ENCODE peak calls at places on chromosomes 16 and 17, in four cellular contexts. B is NCI-H1417; W is effector memory CD4-positive, alpha-beta T cell; H is stimulated activated CD4-positive, alpha-beta T cell treated with anti-CD3 and anti-CD28 coated beads, Interleukin-15, amount 100 ng/mL, for 1 hour. A is an unnamed sample.

GRCh38 chr17:40551874-40552768 is 13.2 kb downstream of the CCR7 start:
- DNase-seq in B (no peak), W (no peak), H (no peak), A (no peak)

GRCh38 chr16:11165894-11166665 is 89.9 kb downstream of the SOCS1 start:
- DNase-seq in B (no peak), W (no peak), H (no peak), A (no peak)

GRCh38 chr17:81902023-81902652 is at the start of gene NPB:
- DNase-seq in B (no peak), W (no peak), H (no peak), A (no peak)

GRCh38 chr16:11852092-11852809 is 909 bp upstream of the RSL1D1 start:
- DNase-seq in B (peak; percentile 64), W (no peak), H (no peak), A (no peak)

GRCh38 chr16:84068783-84069464 is 26.3 kb upstream of the SLC38A8 start:
- DNase-seq in B (no peak), W (no peak), H (no peak), A (no peak)

GRCh38 chr17:31437720-31438400 is 46.4 kb downstream of the RAB11FIP4 start:
- DNase-seq in B (no peak), W (no peak), H (no peak), A (no peak)

GRCh38 chr17:79831367-79832210 is 7.7 kb downstream of the CBX4 start:
- DNase-seq in B (no peak), W (no peak), H (no peak), A (no peak)

GRCh38 chr16:51755039-51755501 is 604.0 kb upstream of the SALL1 start:
- DNase-seq in B (peak; percentile 6), W (no peak), H (no peak), A (peak; percentile 73)

GRCh38 chr16:3182608-3183444 is 5.2 kb upstream of the OR1F1 start:
- DNase-seq in B (no peak), W (no peak), H (peak; percentile 41), A (no peak)

GRCh38 chr16:29678691-29679267 is at the start of gene QPRT:
- DNase-seq in B (no peak), W (no peak), H (no peak), A (no peak)

GRCh38 chr16:82175627-82176026 is 5.6 kb upstream of the MPHOSPH6 start:
- DNase-seq in B (no peak), W (no peak), H (no peak), A (no peak)

GRCh38 chr16:69890114-69890890 is 60.8 kb upstream of the CLEC18A start:
- DNase-seq in B (peak; percentile 82), W (no peak), H (no peak), A (peak; percentile 97)

GRCh38 chr16:51651061-51651466 is 500.0 kb upstream of the SALL1 start:
- DNase-seq in B (no peak), W (no peak), H (no peak), A (no peak)

GRCh38 chr17:82927661-82928601 is 88.1 kb upstream of the ZNF750 start:
- DNase-seq in B (no peak), W (no peak), H (no peak), A (no peak)

GRCh38 chr16:56145369-56145768 is 45.9 kb upstream of the GNAO1 start:
- DNase-seq in B (no peak), W (no peak), H (no peak), A (no peak)

GRCh38 chr17:79822583-79823124 is 16.6 kb downstream of the CBX4 start:
- DNase-seq in B (no peak), W (no peak), H (no peak), A (no peak)

GRCh38 chr17:68909066-68909465 is 46.1 kb downstream of the ABCA8 start:
- DNase-seq in B (no peak), W (no peak), H (no peak), A (no peak)

GRCh38 chr17:49677134-49677932 is 564 bp downstream of the SPOP start:
- DNase-seq in B (peak; percentile 90), W (peak; percentile 88), H (peak; percentile 96), A (peak; percentile 89)

GRCh38 chr17:28916302-28916934 is 13.5 kb upstream of the DHRS13 start:
- DNase-seq in B (peak; percentile 23), W (no peak), H (no peak), A (peak; percentile 26)

GRCh38 chr17:76104140-76104895 is 731 bp upstream of the EXOC7 start:
- DNase-seq in B (no peak), W (no peak), H (no peak), A (no peak)

GRCh38 chr17:60148300-60148838 is 1.4 kb upstream of the CA4 start:
- DNase-seq in B (no peak), W (no peak), H (no peak), A (no peak)

GRCh38 chr16:19524356-19524865 is 669 bp downstream of the CCP110 start:
- DNase-seq in B (peak; percentile 60), W (no peak), H (no peak), A (no peak)

GRCh38 chr17:29909604-29910003 is 20.4 kb downstream of the SSH2 start:
- DNase-seq in B (no peak), W (no peak), H (no peak), A (no peak)

GRCh38 chr16:4006441-4006989 is 109.7 kb downstream of the ADCY9 start:
- DNase-seq in B (no peak), W (no peak), H (no peak), A (no peak)

GRCh38 chr17:38886643-38887010 is 16.8 kb downstream of the LASP1 start:
- DNase-seq in B (no peak), W (no peak), H (no peak), A (no peak)

GRCh38 chr17:74917430-74917829 is 5.6 kb downstream of the USH1G start:
- DNase-seq in B (no peak), W (no peak), H (no peak), A (no peak)

GRCh38 chr16:66481081-66481942 is 54.2 kb downstream of the BEAN1 start:
- DNase-seq in B (no peak), W (no peak), H (no peak), A (no peak)

GRCh38 chr16:79154081-79154480 is 446.5 kb downstream of the MAF start:
- DNase-seq in B (no peak), W (no peak), H (no peak), A (no peak)

GRCh38 chr17:32610027-32610650 is 123.3 kb downstream of the CDK5R1 start:
- DNase-seq in B (no peak), W (no peak), H (no peak), A (no peak)

GRCh38 chr16:30874821-30875717 is 18.8 kb downstream of the BCL7C start:
- DNase-seq in B (peak; percentile 93), W (peak; percentile 76), H (peak; percentile 86), A (peak; percentile 95)

GRCh38 chr17:41792835-41793748 is 6.6 kb upstream of the JUP start:
- DNase-seq in B (no peak), W (no peak), H (no peak), A (no peak)

GRCh38 chr17:66348605-66349165 is 46.3 kb downstream of the PRKCA start:
- DNase-seq in B (peak; percentile 40), W (no peak), H (no peak), A (peak; percentile 2)

GRCh38 chr17:31877341-31877740 is 18.3 kb upstream of the COPRS start:
- DNase-seq in B (no peak), W (no peak), H (no peak), A (no peak)

GRCh38 chr17:60164697-60165096 is 14.9 kb downstream of the CA4 start:
- DNase-seq in B (no peak), W (no peak), H (no peak), A (no peak)

GRCh38 chr16:143456-143855 is 5.0 kb upstream of the NPRL3 start:
- DNase-seq in B (no peak), W (no peak), H (no peak), A (no peak)

GRCh38 chr16:87821346-87822001 is 47.8 kb downstream of the SLC7A5 start:
- DNase-seq in B (no peak), W (no peak), H (no peak), A (no peak)

GRCh38 chr16:58472827-58473226 is 27.1 kb upstream of the NDRG4 start:
- DNase-seq in B (no peak), W (no peak), H (no peak), A (no peak)

GRCh38 chr16:19712418-19713058 is 5.5 kb downstream of the KNOP1 start:
- DNase-seq in B (no peak), W (no peak), H (no peak), A (no peak)

A was measured in COR-L47.